ENCODE peak calls at places on chromosome 18, in nine cellular contexts. One of them, this sample, is unnamed.

GRCh38 chr18:13584826-13585225 is 141.5 kb downstream of the FAM210A start:
- DNase-seq in cerebellum: no peak
- DNase-seq in adrenal gland: no peak
- DNase-seq in GM10248: no peak
- DNase-seq in HS-27A: no peak
- DNase-seq in A549: no peak
- DNase-seq in EH: no peak
- DNase-seq in CD8-positive, alpha-beta T cell: no peak
- DNase-seq in AG20443: no peak
- DNase-seq in this sample: no peak

GRCh38 chr18:41206341-41206740 is 748.7 kb upstream of the PIK3C3 start:
- DNase-seq in cerebellum: peak
- DNase-seq in A549: no peak
- DNase-seq in CD8-positive, alpha-beta T cell: no peak
- DNase-seq in GM10248: no peak
- DNase-seq in adrenal gland: no peak
- DNase-seq in AG20443: no peak
- DNase-seq in HS-27A: no peak
- DNase-seq in EH: no peak
- DNase-seq in this sample: no peak

GRCh38 chr18:72700961-72701710 is 157.0 kb upstream of the CBLN2 start:
- DNase-seq in HS-27A: no peak
- DNase-seq in cerebellum: no peak
- DNase-seq in adrenal gland: no peak
- DNase-seq in CD8-positive, alpha-beta T cell: no peak
- DNase-seq in AG20443: no peak
- DNase-seq in EH: peak
- DNase-seq in A549: peak
- DNase-seq in GM10248: no peak
- DNase-seq in this sample: peak

GRCh38 chr18:54263904-54264336 is 5.4 kb upstream of the POLI start:
- DNase-seq in AG20443: no peak
- DNase-seq in CD8-positive, alpha-beta T cell: no peak
- DNase-seq in GM10248: peak
- DNase-seq in cerebellum: no peak
- DNase-seq in A549: no peak
- DNase-seq in HS-27A: no peak
- DNase-seq in adrenal gland: no peak
- DNase-seq in EH: no peak
- DNase-seq in this sample: no peak

GRCh38 chr18:5057348-5058012 is 139.6 kb downstream of the AKAIN1 start:
- DNase-seq in cerebellum: peak
- DNase-seq in A549: peak
- DNase-seq in CD8-positive, alpha-beta T cell: peak
- DNase-seq in GM10248: peak
- DNase-seq in EH: peak
- DNase-seq in HS-27A: no peak
- DNase-seq in adrenal gland: peak
- DNase-seq in AG20443: peak
- DNase-seq in this sample: peak

GRCh38 chr18:2082676-2083075 is 488.6 kb downstream of the METTL4 start:
- DNase-seq in EH: no peak
- DNase-seq in adrenal gland: no peak
- DNase-seq in cerebellum: no peak
- DNase-seq in AG20443: no peak
- DNase-seq in HS-27A: no peak
- DNase-seq in A549: no peak
- DNase-seq in GM10248: no peak
- DNase-seq in CD8-positive, alpha-beta T cell: no peak
- DNase-seq in this sample: no peak

GRCh38 chr18:62085766-62086165 is 101.1 kb downstream of the PIGN start:
- DNase-seq in CD8-positive, alpha-beta T cell: no peak
- DNase-seq in GM10248: no peak
- DNase-seq in A549: no peak
- DNase-seq in AG20443: no peak
- DNase-seq in HS-27A: no peak
- DNase-seq in adrenal gland: no peak
- DNase-seq in EH: peak
- DNase-seq in cerebellum: no peak
- DNase-seq in this sample: no peak

GRCh38 chr18:47175283-47175894 is 775 bp downstream of the IER3IP1 start:
- DNase-seq in HS-27A: no peak
- DNase-seq in A549: no peak
- DNase-seq in GM10248: no peak
- DNase-seq in CD8-positive, alpha-beta T cell: no peak
- DNase-seq in cerebellum: no peak
- DNase-seq in AG20443: peak
- DNase-seq in EH: peak
- DNase-seq in adrenal gland: peak
- DNase-seq in this sample: no peak

GRCh38 chr18:57970356-57971095 is 73.5 kb upstream of the NEDD4L start:
- DNase-seq in AG20443: no peak
- DNase-seq in cerebellum: no peak
- DNase-seq in CD8-positive, alpha-beta T cell: no peak
- DNase-seq in adrenal gland: no peak
- DNase-seq in HS-27A: no peak
- DNase-seq in GM10248: no peak
- DNase-seq in A549: peak
- DNase-seq in EH: peak
- DNase-seq in this sample: no peak

GRCh38 chr18:57670046-57670445 is 48.4 kb upstream of the NARS1 start:
- DNase-seq in EH: no peak
- DNase-seq in adrenal gland: no peak
- DNase-seq in AG20443: no peak
- DNase-seq in HS-27A: no peak
- DNase-seq in A549: no peak
- DNase-seq in cerebellum: no peak
- DNase-seq in GM10248: no peak
- DNase-seq in CD8-positive, alpha-beta T cell: no peak
- DNase-seq in this sample: no peak

GRCh38 chr18:21656402-21656801 is 44.3 kb downstream of the SNRPD1 start:
- DNase-seq in GM10248: no peak
- DNase-seq in AG20443: peak
- DNase-seq in HS-27A: no peak
- DNase-seq in cerebellum: no peak
- DNase-seq in adrenal gland: no peak
- DNase-seq in CD8-positive, alpha-beta T cell: no peak
- DNase-seq in A549: no peak
- DNase-seq in EH: peak
- DNase-seq in this sample: no peak

GRCh38 chr18:24227976-24228660 is 89.3 kb downstream of the CABYR start:
- DNase-seq in AG20443: peak
- DNase-seq in A549: peak
- DNase-seq in adrenal gland: no peak
- DNase-seq in HS-27A: no peak
- DNase-seq in cerebellum: no peak
- DNase-seq in CD8-positive, alpha-beta T cell: no peak
- DNase-seq in EH: peak
- DNase-seq in GM10248: no peak
- DNase-seq in this sample: no peak

GRCh38 chr18:23354625-23355024 is 98.5 kb upstream of the RIOK3 start:
- DNase-seq in HS-27A: peak
- DNase-seq in adrenal gland: peak
- DNase-seq in CD8-positive, alpha-beta T cell: no peak
- DNase-seq in cerebellum: no peak
- DNase-seq in A549: no peak
- DNase-seq in GM10248: no peak
- DNase-seq in EH: peak
- DNase-seq in AG20443: no peak
- DNase-seq in this sample: no peak

GRCh38 chr18:54720590-54720989 is 107.7 kb upstream of the RAB27B start:
- DNase-seq in HS-27A: no peak
- DNase-seq in AG20443: no peak
- DNase-seq in CD8-positive, alpha-beta T cell: no peak
- DNase-seq in adrenal gland: no peak
- DNase-seq in cerebellum: no peak
- DNase-seq in A549: no peak
- DNase-seq in GM10248: no peak
- DNase-seq in EH: no peak
- DNase-seq in this sample: no peak

GRCh38 chr18:56569391-56569790 is 69.0 kb downstream of the TXNL1 start:
- DNase-seq in EH: no peak
- DNase-seq in A549: no peak
- DNase-seq in HS-27A: no peak
- DNase-seq in adrenal gland: no peak
- DNase-seq in GM10248: no peak
- DNase-seq in CD8-positive, alpha-beta T cell: no peak
- DNase-seq in cerebellum: no peak
- DNase-seq in AG20443: no peak
- DNase-seq in this sample: no peak

GRCh38 chr18:44869533-44869932 is 188.8 kb downstream of the SETBP1 start:
- DNase-seq in adrenal gland: no peak
- DNase-seq in cerebellum: no peak
- DNase-seq in GM10248: no peak
- DNase-seq in HS-27A: no peak
- DNase-seq in CD8-positive, alpha-beta T cell: no peak
- DNase-seq in A549: no peak
- DNase-seq in AG20443: no peak
- DNase-seq in EH: no peak
- DNase-seq in this sample: no peak

GRCh38 chr18:2536493-2536892 is 34.8 kb downstream of the METTL4 start:
- DNase-seq in CD8-positive, alpha-beta T cell: no peak
- DNase-seq in EH: peak
- DNase-seq in HS-27A: no peak
- DNase-seq in GM10248: no peak
- DNase-seq in A549: peak
- DNase-seq in cerebellum: no peak
- DNase-seq in AG20443: peak
- DNase-seq in adrenal gland: no peak
- DNase-seq in this sample: no peak

GRCh38 chr18:7987284-7987976 is 420.3 kb downstream of the PTPRM start:
- DNase-seq in A549: peak
- DNase-seq in adrenal gland: no peak
- DNase-seq in HS-27A: peak
- DNase-seq in EH: peak
- DNase-seq in cerebellum: no peak
- DNase-seq in CD8-positive, alpha-beta T cell: no peak
- DNase-seq in AG20443: peak
- DNase-seq in GM10248: no peak
- DNase-seq in this sample: no peak

GRCh38 chr18:37578182-37578678 is 12.6 kb upstream of the CELF4 start:
- DNase-seq in EH: no peak
- DNase-seq in A549: no peak
- DNase-seq in AG20443: no peak
- DNase-seq in adrenal gland: no peak
- DNase-seq in GM10248: no peak
- DNase-seq in CD8-positive, alpha-beta T cell: no peak
- DNase-seq in cerebellum: no peak
- DNase-seq in HS-27A: no peak
- DNase-seq in this sample: no peak

This sample was measured in NCI-H2107.